ENCODE peak calls at places on chromosomes 11 and 22, in nine cellular contexts. K, X, S, O, G, F, R, P and V are unnamed samples.

GRCh38 chr11:116547571-116547970 is 225.2 kb downstream of the BUD13 start:
- DNase-seq in K (no peak), X (no peak), S (no peak), O (no peak), G (no peak), F (no peak), R (no peak), P (peak; percentile 17), V (no peak)

GRCh38 chr22:36297568-36297967 is 44.6 kb downstream of the APOL1 start:
- DNase-seq in K (no peak), X (no peak), S (no peak), O (no peak), G (no peak), F (no peak), R (no peak), P (no peak), V (no peak)

GRCh38 chr22:37153901-37154300 is 4.2 kb upstream of the IL2RB start:
- DNase-seq in K (no peak), X (no peak), S (no peak), O (no peak), G (no peak), F (no peak), R (no peak), P (no peak), V (no peak)

GRCh38 chr11:61091373-61092279 is 10.7 kb upstream of the CD5 start:
- DNase-seq in K (no peak), X (peak; percentile 69), S (no peak), O (no peak), G (no peak), F (no peak), R (no peak), P (no peak), V (no peak)

GRCh38 chr11:83241291-83241946 is 44.7 kb downstream of the CCDC90B start:
- DNase-seq in K (peak; percentile 39), X (no peak), S (peak; percentile 80), O (no peak), G (no peak), F (peak; percentile 21), R (peak; percentile 78), P (no peak), V (no peak)

GRCh38 chr11:12042215-12042676 is 33.8 kb upstream of the DKK3 start:
- DNase-seq in K (no peak), X (no peak), S (no peak), O (no peak), G (no peak), F (no peak), R (no peak), P (no peak), V (no peak)

GRCh38 chr11:26623076-26623666 is 51.1 kb upstream of the MUC15 start:
- DNase-seq in K (no peak), X (no peak), S (no peak), O (no peak), G (no peak), F (no peak), R (no peak), P (no peak), V (no peak)

GRCh38 chr22:20080445-20080775 is 369 bp downstream of the DGCR8 start:
- DNase-seq in K (peak; percentile 88), X (peak; percentile 86), S (no peak), O (peak; percentile 54), G (peak; percentile 49), F (no peak), R (peak; percentile 54), P (peak; percentile 84), V (peak; percentile 72)

GRCh38 chr11:76656087-76656531 is 14.4 kb downstream of the LRRC32 start:
- DNase-seq in K (no peak), X (no peak), S (no peak), O (no peak), G (no peak), F (no peak), R (no peak), P (peak; percentile 58), V (peak; percentile 41)

GRCh38 chr11:1852885-1853284 is at the start of gene LSP1:
- DNase-seq in K (no peak), X (peak; percentile 98), S (peak; percentile 50), O (peak; percentile 73), G (no peak), F (no peak), R (peak; percentile 52), P (no peak), V (no peak)

GRCh38 chr22:22884010-22884887 is 3.4 kb upstream of the IGLL5 start:
- DNase-seq in K (peak; percentile 65), X (peak; percentile 70), S (peak; percentile 80), O (peak; percentile 44), G (peak; percentile 1), F (peak; percentile 29), R (peak; percentile 67), P (no peak), V (peak; percentile 69)

GRCh38 chr11:105903113-105903512 is 118.9 kb downstream of the MSANTD4 start:
- DNase-seq in K (no peak), X (no peak), S (no peak), O (no peak), G (no peak), F (no peak), R (no peak), P (no peak), V (no peak)

GRCh38 chr11:78131956-78132355 is 7.5 kb downstream of the ALG8 start:
- DNase-seq in K (no peak), X (no peak), S (no peak), O (no peak), G (no peak), F (no peak), R (no peak), P (no peak), V (no peak)

GRCh38 chr11:124884869-124885479 is 12.7 kb downstream of the ROBO4 start:
- DNase-seq in K (no peak), X (no peak), S (no peak), O (no peak), G (no peak), F (no peak), R (no peak), P (peak; percentile 48), V (no peak)

GRCh38 chr11:114049050-114049449 is 10.5 kb upstream of the ZBTB16 start:
- DNase-seq in K (no peak), X (no peak), S (no peak), O (no peak), G (no peak), F (no peak), R (no peak), P (no peak), V (no peak)